ENCODE peak calls at places on chromosomes 11 and 22, in six cellular contexts. One of them, this sample, is unnamed.

GRCh38 chr22:49623715-49624114 is 204.0 kb downstream of the BRD1 start:
- DNase-seq in AG09319: no peak
- DNase-seq in epithelial cell of esophagus: no peak
- DNase-seq in progenitor cell of endocrine pancreas: no peak
- DNase-seq in fibroblast of pulmonary artery: no peak
- DNase-seq in tibial nerve: no peak
- DNase-seq in this sample: no peak

GRCh38 chr22:44204937-44205712 is 24.4 kb downstream of the PARVG start:
- DNase-seq in progenitor cell of endocrine pancreas: no peak
- DNase-seq in tibial nerve: no peak
- DNase-seq in fibroblast of pulmonary artery: no peak
- DNase-seq in epithelial cell of esophagus: no peak
- DNase-seq in AG09319: no peak
- DNase-seq in this sample: no peak

GRCh38 chr11:116993599-116993998 is 104.6 kb downstream of the SIK3 start:
- DNase-seq in fibroblast of pulmonary artery: peak
- DNase-seq in tibial nerve: no peak
- DNase-seq in epithelial cell of esophagus: no peak
- DNase-seq in AG09319: no peak
- DNase-seq in progenitor cell of endocrine pancreas: no peak
- DNase-seq in this sample: no peak

GRCh38 chr22:36369922-36370781 is 17.6 kb downstream of the MYH9 start:
- DNase-seq in fibroblast of pulmonary artery: peak
- DNase-seq in tibial nerve: no peak
- DNase-seq in epithelial cell of esophagus: peak
- DNase-seq in progenitor cell of endocrine pancreas: no peak
- DNase-seq in AG09319: no peak
- DNase-seq in this sample: no peak

GRCh38 chr22:34111210-34111824 is 191.0 kb upstream of the LARGE1 start:
- DNase-seq in tibial nerve: no peak
- DNase-seq in epithelial cell of esophagus: peak
- DNase-seq in AG09319: no peak
- DNase-seq in fibroblast of pulmonary artery: peak
- DNase-seq in progenitor cell of endocrine pancreas: peak
- DNase-seq in this sample: peak

GRCh38 chr11:61923166-61924015 is 6.0 kb upstream of the RAB3IL1 start:
- DNase-seq in AG09319: peak
- DNase-seq in epithelial cell of esophagus: peak
- DNase-seq in fibroblast of pulmonary artery: peak
- DNase-seq in progenitor cell of endocrine pancreas: peak
- DNase-seq in tibial nerve: peak
- DNase-seq in this sample: no peak

GRCh38 chr11:64385953-64386704 is 27.2 kb downstream of the RPS6KA4 start:
- DNase-seq in progenitor cell of endocrine pancreas: no peak
- DNase-seq in fibroblast of pulmonary artery: peak
- DNase-seq in epithelial cell of esophagus: peak
- DNase-seq in AG09319: no peak
- DNase-seq in tibial nerve: no peak
- DNase-seq in this sample: no peak

GRCh38 chr11:63811522-63811921 is 1.7 kb upstream of the SPINDOC start:
- DNase-seq in AG09319: no peak
- DNase-seq in fibroblast of pulmonary artery: no peak
- DNase-seq in tibial nerve: no peak
- DNase-seq in epithelial cell of esophagus: no peak
- DNase-seq in progenitor cell of endocrine pancreas: no peak
- DNase-seq in this sample: no peak

GRCh38 chr22:44752285-44753188 is at the start of gene ARHGAP8:
- DNase-seq in AG09319: no peak
- DNase-seq in progenitor cell of endocrine pancreas: peak
- DNase-seq in fibroblast of pulmonary artery: no peak
- DNase-seq in epithelial cell of esophagus: peak
- DNase-seq in tibial nerve: no peak
- DNase-seq in this sample: no peak

GRCh38 chr11:11841121-11841604 is 609 bp upstream of the USP47 start:
- DNase-seq in AG09319: no peak
- DNase-seq in fibroblast of pulmonary artery: peak
- DNase-seq in tibial nerve: no peak
- DNase-seq in epithelial cell of esophagus: no peak
- DNase-seq in progenitor cell of endocrine pancreas: peak
- DNase-seq in this sample: no peak

GRCh38 chr22:47626428-47627390 is 864.3 kb downstream of the TBC1D22A start:
- DNase-seq in AG09319: no peak
- DNase-seq in fibroblast of pulmonary artery: no peak
- DNase-seq in tibial nerve: no peak
- DNase-seq in progenitor cell of endocrine pancreas: no peak
- DNase-seq in epithelial cell of esophagus: no peak
- DNase-seq in this sample: no peak

GRCh38 chr22:19477321-19478085 is 1.5 kb downstream of the UFD1 start:
- DNase-seq in fibroblast of pulmonary artery: peak
- DNase-seq in progenitor cell of endocrine pancreas: no peak
- DNase-seq in epithelial cell of esophagus: no peak
- DNase-seq in tibial nerve: no peak
- DNase-seq in AG09319: no peak
- DNase-seq in this sample: no peak

GRCh38 chr22:29994027-29994715 is 86.1 kb upstream of the HORMAD2 start:
- DNase-seq in tibial nerve: no peak
- DNase-seq in progenitor cell of endocrine pancreas: no peak
- DNase-seq in AG09319: no peak
- DNase-seq in fibroblast of pulmonary artery: peak
- DNase-seq in epithelial cell of esophagus: peak
- DNase-seq in this sample: no peak

GRCh38 chr11:59429924-59430516 is 3.8 kb upstream of the OR5A2 start:
- DNase-seq in epithelial cell of esophagus: peak
- DNase-seq in tibial nerve: no peak
- DNase-seq in fibroblast of pulmonary artery: peak
- DNase-seq in AG09319: peak
- DNase-seq in progenitor cell of endocrine pancreas: peak
- DNase-seq in this sample: peak

GRCh38 chr11:30174265-30175022 is 56.4 kb upstream of the FSHB start:
- DNase-seq in tibial nerve: no peak
- DNase-seq in epithelial cell of esophagus: no peak
- DNase-seq in AG09319: no peak
- DNase-seq in fibroblast of pulmonary artery: peak
- DNase-seq in progenitor cell of endocrine pancreas: no peak
- DNase-seq in this sample: no peak

GRCh38 chr11:96199563-96200025 is 143.4 kb downstream of the MAML2 start:
- DNase-seq in progenitor cell of endocrine pancreas: no peak
- DNase-seq in epithelial cell of esophagus: peak
- DNase-seq in fibroblast of pulmonary artery: peak
- DNase-seq in AG09319: no peak
- DNase-seq in tibial nerve: no peak
- DNase-seq in this sample: no peak

GRCh38 chr11:62546937-62547625 is 475 bp upstream of the AHNAK start:
- DNase-seq in epithelial cell of esophagus: peak
- DNase-seq in tibial nerve: no peak
- DNase-seq in progenitor cell of endocrine pancreas: no peak
- DNase-seq in fibroblast of pulmonary artery: peak
- DNase-seq in AG09319: no peak
- DNase-seq in this sample: no peak

GRCh38 chr11:75997273-75997552 is 182.2 kb downstream of the UVRAG start:
- DNase-seq in progenitor cell of endocrine pancreas: no peak
- DNase-seq in AG09319: no peak
- DNase-seq in fibroblast of pulmonary artery: no peak
- DNase-seq in tibial nerve: no peak
- DNase-seq in epithelial cell of esophagus: no peak
- DNase-seq in this sample: no peak

GRCh38 chr11:58592760-58593472 is 14.1 kb downstream of the ZFP91 start:
- DNase-seq in AG09319: no peak
- DNase-seq in fibroblast of pulmonary artery: no peak
- DNase-seq in epithelial cell of esophagus: peak
- DNase-seq in progenitor cell of endocrine pancreas: no peak
- DNase-seq in tibial nerve: no peak
- DNase-seq in this sample: no peak

GRCh38 chr11:103940542-103940941 is 95.9 kb upstream of the DDI1 start:
- DNase-seq in fibroblast of pulmonary artery: no peak
- DNase-seq in epithelial cell of esophagus: peak
- DNase-seq in progenitor cell of endocrine pancreas: no peak
- DNase-seq in tibial nerve: no peak
- DNase-seq in AG09319: peak
- DNase-seq in this sample: no peak

GRCh38 chr11:82987997-82988396 is 83.7 kb downstream of the RAB30 start:
- DNase-seq in epithelial cell of esophagus: no peak
- DNase-seq in tibial nerve: no peak
- DNase-seq in AG09319: no peak
- DNase-seq in progenitor cell of endocrine pancreas: no peak
- DNase-seq in fibroblast of pulmonary artery: no peak
- DNase-seq in this sample: no peak

GRCh38 chr11:67354314-67355022 is 1.1 kb upstream of the POLD4 start:
- DNase-seq in epithelial cell of esophagus: peak
- DNase-seq in tibial nerve: no peak
- DNase-seq in AG09319: peak
- DNase-seq in fibroblast of pulmonary artery: peak
- DNase-seq in progenitor cell of endocrine pancreas: no peak
- DNase-seq in this sample: peak

GRCh38 chr11:11849127-11849746 is 7.5 kb downstream of the USP47 start:
- DNase-seq in tibial nerve: no peak
- DNase-seq in progenitor cell of endocrine pancreas: peak
- DNase-seq in AG09319: no peak
- DNase-seq in fibroblast of pulmonary artery: peak
- DNase-seq in epithelial cell of esophagus: peak
- DNase-seq in this sample: peak

GRCh38 chr11:123561046-123561781 is 93.2 kb downstream of the SCN3B start:
- DNase-seq in tibial nerve: no peak
- DNase-seq in AG09319: no peak
- DNase-seq in epithelial cell of esophagus: peak
- DNase-seq in progenitor cell of endocrine pancreas: peak
- DNase-seq in fibroblast of pulmonary artery: peak
- DNase-seq in this sample: no peak

GRCh38 chr11:36155770-36156485 is 133.3 kb downstream of the COMMD9 start:
- DNase-seq in AG09319: no peak
- DNase-seq in tibial nerve: no peak
- DNase-seq in progenitor cell of endocrine pancreas: no peak
- DNase-seq in fibroblast of pulmonary artery: no peak
- DNase-seq in epithelial cell of esophagus: peak
- DNase-seq in this sample: no peak

GRCh38 chr11:73159981-73160777 is 18.1 kb upstream of the FCHSD2 start:
- DNase-seq in progenitor cell of endocrine pancreas: no peak
- DNase-seq in AG09319: no peak
- DNase-seq in fibroblast of pulmonary artery: no peak
- DNase-seq in epithelial cell of esophagus: peak
- DNase-seq in tibial nerve: no peak
- DNase-seq in this sample: no peak

GRCh38 chr11:130913268-130913667 is 3.0 kb downstream of the SNX19 start:
- DNase-seq in tibial nerve: no peak
- DNase-seq in progenitor cell of endocrine pancreas: no peak
- DNase-seq in fibroblast of pulmonary artery: no peak
- DNase-seq in AG09319: no peak
- DNase-seq in epithelial cell of esophagus: no peak
- DNase-seq in this sample: no peak

GRCh38 chr22:26797910-26798309 is 140.5 kb downstream of the MIAT start:
- DNase-seq in epithelial cell of esophagus: no peak
- DNase-seq in fibroblast of pulmonary artery: no peak
- DNase-seq in tibial nerve: no peak
- DNase-seq in progenitor cell of endocrine pancreas: no peak
- DNase-seq in AG09319: no peak
- DNase-seq in this sample: no peak
- TF ChIP-seq CTCF in epithelial cell of esophagus: no peak
- TF ChIP-seq CTCF in fibroblast of pulmonary artery: no peak
- TF ChIP-seq CTCF in tibial nerve: no peak
- TF ChIP-seq CTCF in progenitor cell of endocrine pancreas: no peak
- TF ChIP-seq CTCF in AG09319: no peak
- TF ChIP-seq CTCF in this sample: no peak

GRCh38 chr22:23608583-23608982 is 23.5 kb downstream of the DRICH1 start:
- DNase-seq in tibial nerve: no peak
- DNase-seq in epithelial cell of esophagus: no peak
- DNase-seq in progenitor cell of endocrine pancreas: peak
- DNase-seq in AG09319: no peak
- DNase-seq in fibroblast of pulmonary artery: peak
- DNase-seq in this sample: no peak

GRCh38 chr22:23604939-23605712 is 25.0 kb upstream of the IGLL1 start:
- DNase-seq in epithelial cell of esophagus: no peak
- DNase-seq in progenitor cell of endocrine pancreas: no peak
- DNase-seq in tibial nerve: no peak
- DNase-seq in fibroblast of pulmonary artery: no peak
- DNase-seq in AG09319: no peak
- DNase-seq in this sample: no peak

GRCh38 chr22:23598805-23599518 is 18.9 kb upstream of the IGLL1 start:
- DNase-seq in tibial nerve: no peak
- DNase-seq in epithelial cell of esophagus: no peak
- DNase-seq in AG09319: no peak
- DNase-seq in progenitor cell of endocrine pancreas: no peak
- DNase-seq in fibroblast of pulmonary artery: no peak
- DNase-seq in this sample: peak

GRCh38 chr22:23606204-23607131 is 25.7 kb downstream of the DRICH1 start:
- DNase-seq in tibial nerve: no peak
- DNase-seq in progenitor cell of endocrine pancreas: no peak
- DNase-seq in fibroblast of pulmonary artery: no peak
- DNase-seq in AG09319: no peak
- DNase-seq in epithelial cell of esophagus: no peak
- DNase-seq in this sample: no peak

DNA sequence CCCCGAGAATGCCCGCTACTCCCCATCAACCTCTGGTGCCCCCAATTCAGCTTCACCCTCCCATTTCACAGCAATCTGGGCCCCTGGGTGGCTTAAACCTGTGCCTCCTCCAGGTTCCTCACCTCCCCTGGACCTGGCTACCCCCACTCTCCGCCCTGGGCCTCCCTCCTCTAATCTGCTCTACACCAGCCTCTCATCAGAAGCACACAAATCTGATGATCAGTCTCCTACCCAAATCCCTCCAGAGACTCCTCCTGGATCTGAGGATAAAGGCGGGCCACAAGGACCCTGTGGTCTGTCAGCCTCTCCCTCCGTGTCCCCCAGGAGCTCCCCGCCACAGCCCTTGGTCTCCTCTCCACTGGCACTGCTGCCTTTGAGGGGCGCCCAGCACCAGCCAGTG is 23.2 kb upstream of the IGLL1 start:
- DNase-seq in AG09319: no peak
- DNase-seq in epithelial cell of esophagus: no peak
- DNase-seq in progenitor cell of endocrine pancreas: no peak
- DNase-seq in fibroblast of pulmonary artery: no peak
- DNase-seq in tibial nerve: no peak
- DNase-seq in this sample: peak
- TF ChIP-seq CTCF in AG09319: no peak
- TF ChIP-seq CTCF in epithelial cell of esophagus: no peak
- TF ChIP-seq CTCF in progenitor cell of endocrine pancreas: no peak
- TF ChIP-seq CTCF in fibroblast of pulmonary artery: no peak
- TF ChIP-seq CTCF in tibial nerve: no peak
- TF ChIP-seq CTCF in this sample: no peak

DNA sequence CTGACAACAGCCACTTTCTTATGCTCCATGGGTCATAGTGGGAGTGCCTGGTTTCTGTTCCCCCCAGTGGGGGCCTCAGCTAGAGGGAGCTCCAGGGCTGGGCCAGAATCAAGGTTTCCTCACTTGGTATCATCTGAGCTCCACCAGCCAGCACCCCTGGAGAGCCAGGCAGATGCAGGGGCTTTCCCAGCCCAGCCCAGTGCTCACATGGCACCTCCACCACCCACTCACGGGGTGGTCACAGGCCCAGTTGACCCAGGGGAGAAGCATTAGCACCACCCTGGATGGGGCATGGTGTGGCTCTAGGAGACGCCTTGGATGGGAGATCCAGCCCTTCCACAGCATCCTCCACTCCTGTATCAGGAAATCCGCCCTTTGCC is 24.1 kb upstream of the WNT7B start:
- DNase-seq in fibroblast of pulmonary artery: no peak
- DNase-seq in tibial nerve: no peak
- DNase-seq in AG09319: no peak
- DNase-seq in epithelial cell of esophagus: no peak
- DNase-seq in progenitor cell of endocrine pancreas: no peak
- DNase-seq in this sample: no peak
- TF ChIP-seq CTCF in fibroblast of pulmonary artery: peak
- TF ChIP-seq CTCF in tibial nerve: no peak
- TF ChIP-seq CTCF in AG09319: peak
- TF ChIP-seq CTCF in epithelial cell of esophagus: no peak
- TF ChIP-seq CTCF in progenitor cell of endocrine pancreas: no peak
- TF ChIP-seq CTCF in this sample: no peak

GRCh38 chr11:46296520-46297448 is 19.3 kb downstream of the CREB3L1 start:
- DNase-seq in fibroblast of pulmonary artery: peak
- DNase-seq in epithelial cell of esophagus: no peak
- DNase-seq in progenitor cell of endocrine pancreas: peak
- DNase-seq in AG09319: peak
- DNase-seq in tibial nerve: no peak
- DNase-seq in this sample: no peak
- TF ChIP-seq CTCF in fibroblast of pulmonary artery: peak
- TF ChIP-seq CTCF in epithelial cell of esophagus: peak
- TF ChIP-seq CTCF in progenitor cell of endocrine pancreas: peak
- TF ChIP-seq CTCF in AG09319: peak
- TF ChIP-seq CTCF in tibial nerve: peak
- TF ChIP-seq CTCF in this sample: no peak